ENCODE peak calls at places on chromosomes 13 and 19, in six cellular contexts. V is NCI-H146, H is 8988T, B is mesendoderm, P is pons, L is hypothalamus. K is an unnamed sample.

GRCh38 chr13:32969516-32969941 is 46.7 kb upstream of the KL start:
- DNase-seq in V (no peak), H (no peak), B (no peak), P (no peak), L (no peak), K (no peak)

GRCh38 chr13:45325806-45326205 is 15.2 kb downstream of the TPT1 start:
- DNase-seq in V (no peak), H (no peak), B (no peak), P (no peak), L (peak), K (no peak)

GRCh38 chr13:44471686-44472085 is 98.1 kb downstream of the SERP2 start:
- DNase-seq in V (no peak), H (no peak), B (no peak), P (no peak), L (no peak), K (no peak)

GRCh38 chr19:33388231-33388816 is 14.8 kb downstream of the CEBPG start:
- DNase-seq in V (no peak), H (peak), B (no peak), P (no peak), L (peak), K (no peak)

GRCh38 chr19:18046066-18046718 is 38.2 kb downstream of the ARRDC2 start:
- DNase-seq in V (no peak), H (no peak), B (peak), P (no peak), L (no peak), K (no peak)

GRCh38 chr19:1470864-1471513 is 8.0 kb downstream of the C19orf25 start:
- DNase-seq in V (peak), H (no peak), B (peak), P (no peak), L (no peak), K (no peak)

GRCh38 chr19:20667281-20667680 is 5.9 kb upstream of the ZNF626 start:
- DNase-seq in V (no peak), H (no peak), B (no peak), P (no peak), L (no peak), K (no peak)

GRCh38 chr13:41579881-41580280 is 122.5 kb downstream of the RGCC start:
- DNase-seq in V (no peak), H (no peak), B (no peak), P (no peak), L (no peak), K (no peak)